ENCODE peak calls at places on chromosomes 6 and 20, in four cellular contexts. G is transverse colon, D is GM20000, Y is foreskin fibroblast. R is an unnamed sample.

GRCh38 chr6:143803769-143804540 is 39.2 kb upstream of the LTV1 start:
- DNase-seq in D (no peak), Y (no peak), G (no peak), R (no peak)

GRCh38 chr6:145018027-145018426 is 717.3 kb downstream of the EPM2A start:
- DNase-seq in G (no peak), Y (no peak), D (no peak), R (no peak)

GRCh38 chr20:24560571-24561485 is 91.4 kb downstream of the SYNDIG1 start:
- DNase-seq in G (no peak), Y (no peak), D (no peak), R (no peak)

GRCh38 chr6:84645563-84646266 is 118.7 kb downstream of the TBX18 start:
- DNase-seq in D (no peak), G (no peak), Y (peak; percentile 89), R (no peak)

GRCh38 chr20:35776513-35777101 is 4.8 kb downstream of the PHF20 start:
- DNase-seq in G (peak; percentile 50), Y (peak; percentile 75), D (no peak), R (peak; percentile 27)

GRCh38 chr20:31806564-31807355 is 12.4 kb upstream of the MYLK2 start:
- DNase-seq in Y (no peak), G (no peak), D (no peak), R (no peak)

GRCh38 chr20:23928788-23929187 is 49.2 kb upstream of the CST5 start:
- DNase-seq in Y (no peak), D (no peak), G (no peak), R (no peak)

GRCh38 chr20:60332523-60332922 is 374.3 kb downstream of the CDH26 start:
- DNase-seq in Y (no peak), D (no peak), G (no peak), R (no peak)

GRCh38 chr6:132101550-132101949 is 150.4 kb upstream of the CCN2 start:
- DNase-seq in D (no peak), G (no peak), Y (no peak), R (no peak)

GRCh38 chr6:164007881-164008280 is 593.4 kb downstream of the QKI start:
- DNase-seq in Y (no peak), G (no peak), D (no peak), R (no peak)

GRCh38 chr6:148867851-148868250 is 121.0 kb downstream of the UST start:
- DNase-seq in G (no peak), Y (peak; percentile 64), D (no peak), R (no peak)

GRCh38 chr6:167711784-167712183 is 114.9 kb upstream of the AFDN start:
- DNase-seq in Y (no peak), G (peak; percentile 68), D (no peak), R (no peak)

GRCh38 chr6:7156666-7157278 is 49.0 kb downstream of the RREB1 start:
- DNase-seq in Y (peak; percentile 87), D (no peak), G (no peak), R (no peak)

GRCh38 chr6:169776379-169776778 is 25.0 kb downstream of the ERMARD start:
- DNase-seq in Y (no peak), D (no peak), G (no peak), R (no peak)

GRCh38 chr6:5287205-5287965 is 26.1 kb downstream of the FARS2 start:
- DNase-seq in D (no peak), Y (peak; percentile 81), G (no peak), R (no peak)

GRCh38 chr20:10133532-10133931 is 85.1 kb upstream of the SNAP25 start:
- DNase-seq in D (no peak), G (no peak), Y (peak; percentile 13), R (no peak)

GRCh38 chr20:4050581-4050980 is 35.2 kb upstream of the RNF24 start:
- DNase-seq in D (no peak), Y (no peak), G (no peak), R (no peak)

GRCh38 chr6:15663057-15663638 is 320 bp upstream of the DTNBP1 start:
- DNase-seq in D (peak; percentile 94), Y (peak; percentile 88), G (no peak), R (peak; percentile 82)

GRCh38 chr6:110323004-110323657 is 35.0 kb downstream of the METTL24 start:
- DNase-seq in D (no peak), G (no peak), Y (no peak), R (no peak)

GRCh38 chr20:33753763-33754162 is 22.0 kb downstream of the ZNF341 start:
- DNase-seq in Y (peak; percentile 27), D (no peak), G (no peak), R (no peak)

GRCh38 chr6:18551228-18551627 is 164.1 kb downstream of the RNF144B start:
- DNase-seq in G (no peak), D (no peak), Y (peak; percentile 88), R (no peak)

GRCh38 chr20:36330091-36330490 is 24.0 kb downstream of the DLGAP4 start:
- DNase-seq in Y (no peak), G (no peak), D (no peak), R (no peak)

GRCh38 chr6:12474167-12475140 is 184.3 kb downstream of the EDN1 start:
- DNase-seq in D (no peak), G (no peak), Y (no peak), R (no peak)

GRCh38 chr6:108730556-108731228 is 117.5 kb upstream of the ARMC2 start:
- DNase-seq in G (no peak), Y (no peak), D (no peak), R (no peak)

GRCh38 chr6:170130771-170131241 is 160.1 kb downstream of the DLL1 start:
- DNase-seq in Y (no peak), G (no peak), D (peak; percentile 4), R (no peak)

GRCh38 chr20:43938932-43939761 is 24.5 kb downstream of the TOX2 start:
- DNase-seq in Y (peak; percentile 99), D (no peak), G (peak; percentile 46), R (peak; percentile 79)

GRCh38 chr20:62628691-62629090 is 13.6 kb upstream of the SLCO4A1 start:
- DNase-seq in Y (no peak), D (no peak), G (no peak), R (no peak)
- TF ChIP-seq CTCF in Y (no peak), D (no peak), G (no peak), R (no peak)

DNA sequence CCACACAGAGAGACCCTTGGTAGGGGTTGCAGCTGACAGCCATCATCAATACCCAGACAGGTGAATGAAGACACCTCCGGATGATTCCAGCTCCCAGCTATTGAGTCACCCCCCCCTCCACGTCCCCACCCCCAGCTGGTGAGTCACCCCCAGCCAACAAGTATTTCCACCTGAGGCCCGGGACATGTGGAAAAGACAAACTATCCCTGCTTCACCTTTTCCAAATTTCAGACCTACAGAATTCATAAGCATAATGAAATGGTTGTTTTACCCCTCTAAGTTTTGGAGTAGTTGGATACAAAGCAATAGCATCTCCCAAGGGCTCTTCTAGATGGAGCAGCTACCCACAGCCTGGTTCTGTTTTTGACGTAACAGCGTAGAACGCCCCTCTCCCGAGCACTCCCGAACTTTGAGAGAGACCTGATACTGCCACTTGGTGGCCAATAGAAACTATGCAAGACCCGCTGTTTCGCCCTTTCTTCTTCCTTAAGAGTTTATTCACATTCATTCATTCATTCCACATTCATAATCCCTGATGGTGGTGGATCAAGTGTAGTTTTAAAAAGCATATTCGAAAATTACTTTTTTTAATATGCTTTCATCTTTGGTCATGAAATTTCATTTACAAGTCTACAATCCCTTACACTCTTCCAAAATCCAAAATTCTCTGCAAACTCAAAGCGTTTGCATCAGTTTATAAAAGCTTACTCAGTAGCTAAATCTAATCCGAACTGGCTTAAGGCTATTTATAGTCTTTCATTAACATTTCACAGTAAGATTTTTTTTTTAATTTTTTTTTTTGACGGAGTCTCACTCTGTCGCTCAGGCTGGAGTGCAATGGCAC is 15.1 kb upstream of the PPP1R16B start:
- DNase-seq in G (no peak), Y (peak; percentile 23), D (peak; percentile 56), R (peak; percentile 22)
- TF ChIP-seq CTCF in G (peak; percentile 35), Y (peak; percentile 66), D (peak; percentile 22), R (no peak)

GRCh38 chr20:53915459-53916172 is 154.8 kb downstream of the BCAS1 start:
- DNase-seq in Y (peak; percentile 98), D (peak; percentile 69), G (peak; percentile 99), R (peak; percentile 99)

GRCh38 chr20:53918010-53918311 is 152.4 kb downstream of the BCAS1 start:
- DNase-seq in G (no peak), Y (no peak), D (no peak), R (no peak)

GRCh38 chr20:53914861-53915458 is 155.4 kb downstream of the BCAS1 start:
- DNase-seq in D (no peak), G (no peak), Y (peak; percentile 32), R (no peak)

GRCh38 chr20:53917145-53918009 is 153.0 kb downstream of the BCAS1 start:
- DNase-seq in D (peak; percentile 56), G (peak; percentile 59), Y (peak; percentile 77), R (peak; percentile 56)

GRCh38 chr20:53916173-53916512 is 154.3 kb downstream of the BCAS1 start:
- DNase-seq in D (no peak), Y (no peak), G (no peak), R (no peak)
- TF ChIP-seq CTCF in D (no peak), Y (no peak), G (no peak), R (no peak)

GRCh38 chr6:14474816-14475215 is 357.2 kb downstream of the CD83 start:
- DNase-seq in Y (no peak), G (no peak), D (no peak), R (no peak)
- TF ChIP-seq CTCF in Y (no peak), G (no peak), D (no peak), R (no peak)

GRCh38 chr6:41581381-41581991 is 35.3 kb downstream of the FOXP4 start:
- DNase-seq in D (no peak), G (no peak), Y (peak; percentile 91), R (no peak)
- TF ChIP-seq CTCF in D (no peak), G (no peak), Y (no peak), R (no peak)

GRCh38 chr6:21785162-21785561 is 191.6 kb downstream of the SOX4 start:
- DNase-seq in G (no peak), D (no peak), Y (no peak), R (no peak)
- TF ChIP-seq CTCF in G (no peak), D (no peak), Y (no peak), R (no peak)

DNA sequence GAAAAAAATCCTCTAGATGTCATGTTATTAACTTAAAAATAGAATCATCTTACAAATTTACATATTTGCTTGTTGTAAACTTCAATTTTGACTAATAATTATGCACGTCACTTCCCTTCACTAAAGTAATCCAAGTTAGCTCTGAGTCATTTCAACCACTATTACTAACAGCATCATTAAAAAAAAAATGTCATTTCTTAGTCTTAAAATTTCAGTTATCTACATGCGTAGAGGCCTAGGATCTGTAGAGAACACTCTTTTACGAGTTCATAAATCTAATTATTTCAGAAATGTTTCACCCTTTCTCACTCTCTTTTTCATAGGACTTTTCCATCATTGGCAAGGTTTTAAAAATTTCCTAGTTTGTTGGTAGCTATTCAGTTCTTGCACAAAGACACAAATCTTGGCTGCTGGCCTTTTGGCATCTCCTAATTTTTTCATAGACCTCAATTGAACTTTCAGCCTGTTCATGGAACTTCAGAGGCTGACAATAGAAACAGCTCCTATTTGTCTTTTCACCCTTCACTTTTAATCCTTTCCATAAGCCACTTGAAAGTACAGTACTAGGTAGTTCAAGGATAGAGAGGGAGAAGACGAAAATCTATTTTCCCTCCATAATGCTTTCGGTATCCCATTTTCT is 61.5 kb downstream of the OGFRL1 start:
- DNase-seq in Y (peak; percentile 59), D (no peak), G (no peak), R (no peak)
- TF ChIP-seq CTCF in Y (no peak), D (no peak), G (no peak), R (no peak)

DNA sequence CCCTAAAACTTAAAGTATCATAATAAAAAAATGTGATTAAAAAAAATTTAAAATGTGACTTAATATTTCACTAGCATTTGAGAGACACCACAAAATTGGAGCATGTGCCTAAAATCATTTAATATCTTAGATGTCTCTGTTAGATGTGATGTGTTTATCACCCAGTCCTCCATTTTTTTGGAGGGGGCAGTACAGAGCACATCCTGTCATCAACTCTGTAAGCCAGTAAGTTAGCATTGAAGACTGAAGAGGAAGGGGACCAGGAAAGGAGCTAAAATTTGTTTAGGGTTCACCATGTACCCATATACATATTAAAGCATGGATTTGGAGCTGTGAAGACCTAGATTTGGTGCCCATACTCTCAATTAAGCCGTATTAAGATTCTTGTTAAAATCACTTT is 30.7 kb upstream of the ADIG start:
- DNase-seq in D (no peak), G (no peak), Y (no peak), R (no peak)
- TF ChIP-seq CTCF in D (no peak), G (no peak), Y (no peak), R (no peak)